ENCODE peak calls at places on chromosomes 1 and 21, in nine cellular contexts. L, F, G, J, U, R, O, N and A are unnamed samples.
A peak's percentile ranks its signal among the peaks of the same experiment; 100 is the strongest.

GRCh38 chr1:22412932-22413727 is 38.5 kb upstream of the ZBTB40 start:
- DNase-seq in L (no peak), O (peak; percentile 56), N (no peak), G (peak; percentile 59), J (no peak), U (no peak), F (no peak), R (no peak), A (peak; percentile 25)

GRCh38 chr1:33698316-33699035 is 165.4 kb upstream of the HMGB4 start:
- DNase-seq in R (no peak), U (no peak), F (no peak), J (no peak), G (no peak), L (no peak), O (no peak), N (no peak), A (no peak)

GRCh38 chr1:75136921-75137641 is 2.9 kb downstream of the LHX8 start:
- DNase-seq in F (no peak), J (peak; percentile 17), R (no peak), L (no peak), G (no peak), N (no peak), O (no peak), U (no peak), A (no peak)

GRCh38 chr21:28731700-28732321 is 260.9 kb downstream of the LTN1 start:
- DNase-seq in L (no peak), O (no peak), G (no peak), R (no peak), U (no peak), N (no peak), F (no peak), J (no peak), A (no peak)

GRCh38 chr21:46218906-46219590 is 9.5 kb downstream of the LSS start:
- DNase-seq in U (no peak), L (no peak), F (no peak), N (peak; percentile 50), R (no peak), G (no peak), O (no peak), J (no peak), A (no peak)

GRCh38 chr1:198481661-198482060 is 58.8 kb downstream of the ATP6V1G3 start:
- DNase-seq in R (no peak), N (no peak), G (no peak), O (no peak), L (no peak), F (no peak), U (no peak), J (no peak), A (no peak)

GRCh38 chr1:39408641-39409054 is 82.8 kb upstream of the BMP8A start:
- DNase-seq in O (peak; percentile 97), F (no peak), N (peak; percentile 89), R (peak; percentile 92), J (peak; percentile 95), U (peak; percentile 93), L (peak; percentile 49), G (peak; percentile 82), A (peak; percentile 93)

GRCh38 chr1:9993571-9994075 is 3.4 kb upstream of the RBP7 start:
- DNase-seq in U (no peak), J (peak; percentile 46), R (no peak), L (no peak), O (no peak), G (no peak), N (no peak), F (no peak), A (no peak)

GRCh38 chr1:203026666-203027663 is 674 bp downstream of the PPFIA4 start:
- DNase-seq in L (no peak), G (no peak), J (no peak), F (no peak), R (no peak), N (no peak), O (no peak), U (no peak), A (peak; percentile 24)

GRCh38 chr1:79364896-79365295 is 358.4 kb upstream of the ADGRL4 start:
- DNase-seq in N (no peak), G (no peak), L (no peak), R (no peak), F (no peak), O (peak; percentile 20), J (peak; percentile 6), U (no peak), A (no peak)

GRCh38 chr1:162302660-162303344 is 73.9 kb downstream of the SPATA46 start:
- DNase-seq in J (peak; percentile 59), O (peak; percentile 72), L (no peak), G (peak; percentile 89), U (no peak), F (no peak), N (no peak), R (no peak), A (no peak)

GRCh38 chr1:17233675-17234074 is 15.2 kb upstream of the PADI3 start:
- DNase-seq in O (peak; percentile 94), J (peak; percentile 78), F (peak; percentile 92), R (peak; percentile 36), G (peak; percentile 98), N (peak; percentile 88), L (no peak), U (peak; percentile 88), A (peak; percentile 29)

GRCh38 chr1:236716160-236716559 is 29.9 kb downstream of the ACTN2 start:
- DNase-seq in L (no peak), F (no peak), U (no peak), O (no peak), J (peak; percentile 36), G (no peak), N (no peak), R (no peak), A (no peak)

GRCh38 chr21:42016364-42016985 is 6.3 kb upstream of the ZBTB21 start:
- DNase-seq in J (no peak), O (no peak), U (no peak), G (no peak), L (no peak), R (no peak), F (no peak), N (no peak), A (no peak)

GRCh38 chr1:184825571-184825970 is 70.9 kb upstream of the EDEM3 start:
- DNase-seq in O (no peak), F (no peak), N (no peak), U (no peak), L (no peak), G (no peak), J (no peak), R (no peak), A (no peak)

GRCh38 chr1:87803395-87803794 is 474.7 kb downstream of the LMO4 start:
- DNase-seq in F (no peak), N (no peak), O (no peak), R (no peak), L (no peak), G (no peak), U (no peak), J (no peak), A (no peak)

GRCh38 chr1:87796521-87796920 is 467.8 kb downstream of the LMO4 start:
- DNase-seq in U (no peak), N (no peak), O (no peak), R (no peak), L (no peak), G (peak; percentile 5), J (no peak), F (no peak), A (no peak)

GRCh38 chr1:87799451-87799850 is 470.8 kb downstream of the LMO4 start:
- DNase-seq in N (no peak), O (no peak), L (no peak), U (no peak), G (no peak), R (no peak), J (no peak), F (no peak), A (no peak)

GRCh38 chr1:87804128-87804527 is 475.4 kb downstream of the LMO4 start:
- DNase-seq in G (no peak), U (no peak), F (no peak), J (no peak), O (no peak), L (no peak), R (no peak), N (no peak), A (no peak)

GRCh38 chr1:87800006-87800405 is 471.3 kb downstream of the LMO4 start:
- DNase-seq in N (no peak), J (peak; percentile 15), F (no peak), G (no peak), O (no peak), R (no peak), U (no peak), L (no peak), A (no peak)
- H3K4me3 ChIP-seq in N (no peak overlapping the region), J (no peak overlapping the region), F (no peak overlapping the region), G (no peak overlapping the region), O (no peak overlapping the region), R (no peak overlapping the region), U (no peak overlapping the region), L (no peak overlapping the region), A (no peak overlapping the region)

GRCh38 chr1:3399732-3400131 is 54.7 kb upstream of the ARHGEF16 start:
- DNase-seq in N (no peak), G (no peak), O (no peak), F (no peak), J (no peak), U (no peak), R (no peak), L (no peak), A (no peak)

GRCh38 chr1:3397311-3397710 is 57.2 kb upstream of the ARHGEF16 start:
- DNase-seq in G (no peak), J (no peak), F (no peak), N (no peak), U (no peak), O (no peak), R (no peak), L (no peak), A (no peak)

GRCh38 chr1:3401585-3402257 is 52.7 kb upstream of the ARHGEF16 start:
- DNase-seq in U (no peak), N (no peak), R (no peak), J (no peak), O (no peak), L (no peak), F (no peak), G (no peak), A (no peak)

GRCh38 chr1:3396411-3396810 is 58.1 kb upstream of the ARHGEF16 start:
- DNase-seq in O (no peak), R (no peak), J (no peak), F (no peak), G (no peak), L (no peak), U (no peak), N (no peak), A (no peak)

GRCh38 chr1:3398741-3399140 is 55.7 kb upstream of the ARHGEF16 start:
- DNase-seq in J (no peak), L (no peak), U (no peak), R (no peak), F (no peak), O (no peak), N (no peak), G (no peak), A (no peak)
- TF ChIP-seq CTCF in J (no peak), L (no peak), U (no peak), R (no peak), F (no peak), O (no peak), N (no peak), G (no peak), A (no peak)

GRCh38 chr1:169707917-169708604 is 3.4 kb downstream of the SELL start:
- DNase-seq in U (no peak), R (no peak), O (no peak), L (no peak), J (no peak), F (no peak), N (no peak), G (no peak), A (no peak)
- H3K4me3 ChIP-seq in U (no peak overlapping the region), R (no peak overlapping the region), O (no peak overlapping the region), L (peak overlapping the region; percentile 53), J (no peak overlapping the region), F (no peak overlapping the region), N (no peak overlapping the region), G (no peak overlapping the region), A (no peak overlapping the region)

GRCh38 chr1:189149547-189150375 is 1327.9 kb downstream of the BRINP3 start:
- DNase-seq in O (no peak), L (no peak), G (no peak), N (no peak), R (no peak), F (no peak), U (no peak), J (no peak), A (peak; percentile 26)
- TF ChIP-seq CTCF in O (no peak), L (no peak), G (no peak), N (no peak), R (no peak), F (no peak), U (no peak), J (no peak), A (no peak)